ENCODE peak calls at places on chromosome 18, in eight cellular contexts. P is NCI-H1092; Q is suprapubic skin; V is sciatic nerve; K is mammary epithelial cell; T is naive thymus-derived CD8-positive, alpha-beta T cell; W is GM23338; U is NCI-H510A treated with DMSO at 0.1 percent for 48 hours. X is an unnamed sample.

GRCh38 chr18:50651334-50651733 is 91.4 kb downstream of the MAPK4 start:
- DNase-seq in P (no peak), Q (no peak), V (no peak), K (peak; percentile 48), T (no peak), W (no peak), U (no peak), X (no peak)

GRCh38 chr18:10289265-10289664 is 165.2 kb upstream of the APCDD1 start:
- DNase-seq in P (no peak), Q (no peak), V (no peak), K (no peak), T (no peak), W (no peak), U (no peak), X (no peak)

GRCh38 chr18:22563098-22563707 is 145.5 kb upstream of the CTAGE1 start:
- DNase-seq in P (peak; percentile 16), Q (no peak), V (no peak), K (peak; percentile 85), T (no peak), W (peak; percentile 72), U (peak; percentile 18), X (peak; percentile 91)

GRCh38 chr18:69158949-69159348 is 241.7 kb upstream of the DOK6 start:
- DNase-seq in P (no peak), Q (no peak), V (no peak), K (no peak), T (no peak), W (no peak), U (no peak), X (no peak)

GRCh38 chr18:41391616-41392610 is 563.1 kb upstream of the PIK3C3 start:
- DNase-seq in P (peak; percentile 79), Q (no peak), V (no peak), K (peak; percentile 34), T (no peak), W (peak; percentile 91), U (peak; percentile 65), X (peak; percentile 59)

GRCh38 chr18:43420950-43421349 is 143.7 kb upstream of the SYT4 start:
- DNase-seq in P (no peak), Q (no peak), V (no peak), K (no peak), T (no peak), W (peak; percentile 63), U (no peak), X (no peak)

GRCh38 chr18:68826111-68826510 is 28.2 kb downstream of the CCDC102B start:
- DNase-seq in P (no peak), Q (no peak), V (no peak), K (no peak), T (no peak), W (no peak), U (no peak), X (no peak)

GRCh38 chr18:28125051-28125450 is 51.9 kb downstream of the CDH2 start:
- DNase-seq in P (no peak), Q (no peak), V (no peak), K (no peak), T (no peak), W (no peak), U (no peak), X (no peak)

GRCh38 chr18:11741505-11742145 is 52.6 kb downstream of the GNAL start:
- DNase-seq in P (no peak), Q (no peak), V (no peak), K (no peak), T (no peak), W (peak; percentile 69), U (peak; percentile 16), X (no peak)

GRCh38 chr18:37628466-37629220 is 63.0 kb upstream of the CELF4 start:
- DNase-seq in P (no peak), Q (no peak), V (no peak), K (no peak), T (no peak), W (no peak), U (no peak), X (no peak)

GRCh38 chr18:61896767-61897166 is 4.0 kb upstream of the RNF152 start:
- DNase-seq in P (no peak), Q (no peak), V (no peak), K (peak; percentile 98), T (no peak), W (no peak), U (no peak), X (peak; percentile 19)

GRCh38 chr18:61742555-61743429 is 150.0 kb downstream of the RNF152 start:
- DNase-seq in P (no peak), Q (no peak), V (no peak), K (no peak), T (no peak), W (no peak), U (no peak), X (no peak)

GRCh38 chr18:1884623-1885022 is 686.7 kb downstream of the METTL4 start:
- DNase-seq in P (no peak), Q (no peak), V (no peak), K (no peak), T (no peak), W (no peak), U (no peak), X (no peak)

GRCh38 chr18:46555724-46556123 is 101.3 kb downstream of the LOXHD1 start:
- DNase-seq in P (no peak), Q (no peak), V (no peak), K (no peak), T (no peak), W (peak; percentile 84), U (no peak), X (no peak)

GRCh38 chr18:13809025-13809384 is 14.9 kb upstream of the MC5R start:
- DNase-seq in P (no peak), Q (no peak), V (no peak), K (no peak), T (no peak), W (no peak), U (no peak), X (no peak)

GRCh38 chr18:7624697-7625096 is 57.6 kb downstream of the PTPRM start:
- DNase-seq in P (no peak), Q (no peak), V (no peak), K (no peak), T (no peak), W (no peak), U (no peak), X (no peak)

GRCh38 chr18:26416652-26417150 is 131.7 kb downstream of the KCTD1 start:
- DNase-seq in P (no peak), Q (no peak), V (no peak), K (no peak), T (no peak), W (no peak), U (no peak), X (no peak)

GRCh38 chr18:37254256-37254880 is 311.2 kb downstream of the CELF4 start:
- DNase-seq in P (no peak), Q (no peak), V (no peak), K (no peak), T (no peak), W (peak; percentile 28), U (peak; percentile 88), X (no peak)

GRCh38 chr18:49728542-49728941 is 84.8 kb downstream of the ACAA2 start:
- DNase-seq in P (peak; percentile 47), Q (no peak), V (no peak), K (peak; percentile 57), T (no peak), W (peak; percentile 82), U (peak; percentile 0), X (peak; percentile 47)

GRCh38 chr18:13211537-13211936 is 7.0 kb upstream of the LDLRAD4 start:
- DNase-seq in P (no peak), Q (peak; percentile 71), V (no peak), K (no peak), T (no peak), W (no peak), U (no peak), X (no peak)

GRCh38 chr18:22541232-22541631 is 123.5 kb upstream of the CTAGE1 start:
- DNase-seq in P (no peak), Q (no peak), V (no peak), K (no peak), T (no peak), W (no peak), U (no peak), X (no peak)

X was measured in brain microvascular endothelial cell.